ENCODE peak calls at places on chromosome 1, in five cellular contexts. D, Z, Q, H and Y are unnamed samples.

GRCh38 chr1:213110349-213111300 is 59.6 kb downstream of the RPS6KC1 start:
- DNase-seq in D (no peak), Z (no peak), Q (no peak), H (peak; percentile 12), Y (no peak)

GRCh38 chr1:89457046-89457445 is 67.6 kb upstream of the LRRC8B start:
- DNase-seq in D (no peak), Z (no peak), Q (no peak), H (no peak), Y (no peak)

GRCh38 chr1:208170252-208170651 is 73.9 kb downstream of the PLXNA2 start:
- DNase-seq in D (no peak), Z (peak; percentile 84), Q (peak; percentile 75), H (no peak), Y (no peak)

GRCh38 chr1:188365874-188366273 is 1537.1 kb downstream of the PLA2G4A start:
- DNase-seq in D (no peak), Z (no peak), Q (no peak), H (no peak), Y (no peak)

GRCh38 chr1:105005594-105006195 is 1256.0 kb downstream of the AMY1C start:
- DNase-seq in D (no peak), Z (no peak), Q (no peak), H (no peak), Y (no peak)

GRCh38 chr1:182051938-182052337 is 9.6 kb downstream of the ZNF648 start:
- DNase-seq in D (no peak), Z (peak; percentile 19), Q (no peak), H (no peak), Y (no peak)

GRCh38 chr1:40178200-40178599 is 17.0 kb downstream of the RLF start:
- DNase-seq in D (no peak), Z (no peak), Q (no peak), H (peak; percentile 19), Y (no peak)

GRCh38 chr1:228810855-228811654 is 75.8 kb downstream of the RHOU start:
- DNase-seq in D (no peak), Z (no peak), Q (no peak), H (no peak), Y (no peak)

GRCh38 chr1:26187882-26188281 is 2.5 kb upstream of the CATSPER4 start:
- DNase-seq in D (no peak), Z (no peak), Q (no peak), H (no peak), Y (no peak)